ENCODE peak calls at places on chromosomes 1 and 21, in four cellular contexts. One of them, this sample, is unnamed.

GRCh38 chr1:246335126-246335525 is 172.0 kb downstream of the SMYD3 start:
- DNase-seq in RWPE1: no peak
- DNase-seq in neural crest cell: no peak
- DNase-seq in bronchial epithelial cell: no peak
- DNase-seq in this sample: no peak

GRCh38 chr1:222543817-222544216 is 4.1 kb downstream of the HHIPL2 start:
- DNase-seq in RWPE1: no peak
- DNase-seq in neural crest cell: no peak
- DNase-seq in bronchial epithelial cell: no peak
- DNase-seq in this sample: no peak

GRCh38 chr21:46154955-46155513 is 345 bp downstream of the FTCD start:
- DNase-seq in RWPE1: no peak
- DNase-seq in neural crest cell: no peak
- DNase-seq in bronchial epithelial cell: no peak
- DNase-seq in this sample: no peak

GRCh38 chr1:221217029-221217428 is 337.8 kb downstream of the HLX start:
- DNase-seq in RWPE1: no peak
- DNase-seq in neural crest cell: no peak
- DNase-seq in bronchial epithelial cell: peak
- DNase-seq in this sample: no peak

GRCh38 chr1:18890704-18891103 is 11.7 kb downstream of the ALDH4A1 start:
- DNase-seq in RWPE1: no peak
- DNase-seq in neural crest cell: no peak
- DNase-seq in bronchial epithelial cell: no peak
- DNase-seq in this sample: no peak

GRCh38 chr1:101264699-101265098 is 27.9 kb downstream of the S1PR1 start:
- DNase-seq in RWPE1: no peak
- DNase-seq in neural crest cell: no peak
- DNase-seq in bronchial epithelial cell: peak
- DNase-seq in this sample: no peak

GRCh38 chr21:34545079-34545884 is 33.3 kb upstream of the KCNE1 start:
- DNase-seq in RWPE1: no peak
- DNase-seq in neural crest cell: peak
- DNase-seq in bronchial epithelial cell: peak
- DNase-seq in this sample: peak

GRCh38 chr1:4971666-4972065 is 317.3 kb downstream of the AJAP1 start:
- DNase-seq in RWPE1: no peak
- DNase-seq in neural crest cell: no peak
- DNase-seq in bronchial epithelial cell: no peak
- DNase-seq in this sample: no peak

GRCh38 chr21:25639167-25639921 is at the start of gene JAM2:
- DNase-seq in RWPE1: no peak
- DNase-seq in neural crest cell: peak
- DNase-seq in bronchial epithelial cell: no peak
- DNase-seq in this sample: peak

GRCh38 chr1:12540580-12541273 is 77.3 kb downstream of the DHRS3 start:
- DNase-seq in RWPE1: no peak
- DNase-seq in neural crest cell: no peak
- DNase-seq in bronchial epithelial cell: no peak
- DNase-seq in this sample: no peak

GRCh38 chr1:12537906-12538461 is 80.0 kb downstream of the DHRS3 start:
- DNase-seq in RWPE1: no peak
- DNase-seq in neural crest cell: no peak
- DNase-seq in bronchial epithelial cell: no peak
- DNase-seq in this sample: no peak

GRCh38 chr1:12541274-12542137 is 76.5 kb downstream of the DHRS3 start:
- DNase-seq in RWPE1: no peak
- DNase-seq in neural crest cell: no peak
- DNase-seq in bronchial epithelial cell: no peak
- DNase-seq in this sample: no peak

GRCh38 chr1:12539320-12539704 is 78.7 kb downstream of the DHRS3 start:
- DNase-seq in RWPE1: no peak
- DNase-seq in neural crest cell: no peak
- DNase-seq in bronchial epithelial cell: no peak
- DNase-seq in this sample: no peak

DNA sequence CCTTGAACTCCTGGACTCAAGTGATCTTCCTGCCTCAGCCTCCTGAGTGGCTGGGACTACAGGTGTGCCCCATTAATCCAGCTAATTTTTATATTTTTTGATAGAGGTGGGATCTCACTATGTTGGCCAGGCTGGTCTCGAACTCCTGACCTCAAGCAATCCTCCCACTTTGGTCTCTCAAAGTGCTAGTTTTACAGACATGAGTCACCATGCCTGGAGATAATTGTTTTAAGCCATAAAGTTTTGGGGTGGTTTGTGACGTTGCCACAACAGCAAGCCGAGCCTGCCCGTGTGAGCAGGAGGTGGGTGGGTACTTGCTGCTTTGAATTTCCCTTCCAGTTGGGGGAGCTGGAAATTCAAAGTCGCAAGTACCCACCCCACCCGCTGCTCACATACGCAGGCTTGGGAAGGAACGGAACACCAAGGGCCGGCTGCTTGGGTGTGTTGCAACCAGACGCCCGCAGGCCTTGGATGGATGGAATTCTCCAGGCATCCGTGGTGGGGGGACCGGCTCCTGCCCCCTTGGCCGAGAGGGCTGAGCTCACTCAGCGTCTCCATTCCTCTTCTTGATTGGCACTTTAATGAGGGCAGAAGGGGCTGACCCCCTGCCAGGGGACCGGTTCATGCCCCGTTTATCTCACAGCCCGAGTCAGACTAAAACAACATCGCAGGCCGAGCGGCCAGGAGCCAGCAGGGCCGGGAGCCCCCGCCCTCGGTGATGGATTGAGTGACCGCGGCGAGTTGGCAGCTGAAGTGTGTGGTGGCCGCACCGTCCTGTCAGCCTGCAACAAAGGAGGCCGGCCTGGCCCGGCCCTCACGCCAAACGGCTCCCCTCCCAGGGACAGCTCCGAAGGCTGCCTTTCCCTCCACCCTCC is 78.1 kb downstream of the DHRS3 start:
- DNase-seq in RWPE1: peak
- DNase-seq in neural crest cell: peak
- DNase-seq in bronchial epithelial cell: no peak
- DNase-seq in this sample: no peak
- TF ChIP-seq CTCF in RWPE1: no peak
- TF ChIP-seq CTCF in neural crest cell: no peak
- TF ChIP-seq CTCF in bronchial epithelial cell: no peak
- TF ChIP-seq CTCF in this sample: no peak

GRCh38 chr1:3899776-3900149 is 309 bp downstream of the C1orf174 start:
- DNase-seq in RWPE1: peak
- DNase-seq in neural crest cell: no peak
- DNase-seq in bronchial epithelial cell: no peak
- DNase-seq in this sample: peak
- TF ChIP-seq CTCF in RWPE1: no peak
- TF ChIP-seq CTCF in neural crest cell: peak
- TF ChIP-seq CTCF in bronchial epithelial cell: no peak
- TF ChIP-seq CTCF in this sample: no peak

GRCh38 chr1:217048104-217048707 is 325.0 kb upstream of the ESRRG start:
- DNase-seq in RWPE1: no peak
- DNase-seq in neural crest cell: peak
- DNase-seq in bronchial epithelial cell: no peak
- DNase-seq in this sample: peak
- TF ChIP-seq CTCF in RWPE1: no peak
- TF ChIP-seq CTCF in neural crest cell: peak
- TF ChIP-seq CTCF in bronchial epithelial cell: peak
- TF ChIP-seq CTCF in this sample: peak

GRCh38 chr1:156281281-156282142 is 1.1 kb downstream of the SMG5 start:
- DNase-seq in RWPE1: no peak
- DNase-seq in neural crest cell: no peak
- DNase-seq in bronchial epithelial cell: peak
- DNase-seq in this sample: peak
- TF ChIP-seq CTCF in RWPE1: no peak
- TF ChIP-seq CTCF in neural crest cell: no peak
- TF ChIP-seq CTCF in bronchial epithelial cell: no peak
- TF ChIP-seq CTCF in this sample: peak

GRCh38 chr21:16088121-16088520 is 358.3 kb downstream of the USP25 start:
- DNase-seq in RWPE1: no peak
- DNase-seq in neural crest cell: no peak
- DNase-seq in bronchial epithelial cell: no peak
- DNase-seq in this sample: no peak
- TF ChIP-seq CTCF in RWPE1: no peak
- TF ChIP-seq CTCF in neural crest cell: no peak
- TF ChIP-seq CTCF in bronchial epithelial cell: no peak
- TF ChIP-seq CTCF in this sample: no peak

GRCh38 chr21:27759091-27759659 is 792.3 kb upstream of the ADAMTS5 start:
- DNase-seq in RWPE1: no peak
- DNase-seq in neural crest cell: peak
- DNase-seq in bronchial epithelial cell: no peak
- DNase-seq in this sample: no peak
- TF ChIP-seq CTCF in RWPE1: no peak
- TF ChIP-seq CTCF in neural crest cell: peak
- TF ChIP-seq CTCF in bronchial epithelial cell: peak
- TF ChIP-seq CTCF in this sample: no peak

GRCh38 chr1:189678779-189679178 is 798.9 kb downstream of the BRINP3 start:
- DNase-seq in RWPE1: no peak
- DNase-seq in neural crest cell: no peak
- DNase-seq in bronchial epithelial cell: no peak
- DNase-seq in this sample: no peak
- TF ChIP-seq CTCF in RWPE1: no peak
- TF ChIP-seq CTCF in neural crest cell: peak
- TF ChIP-seq CTCF in bronchial epithelial cell: peak
- TF ChIP-seq CTCF in this sample: no peak

GRCh38 chr1:86515597-86515996 is 31.3 kb upstream of the CLCA4 start:
- DNase-seq in RWPE1: peak
- DNase-seq in neural crest cell: no peak
- DNase-seq in bronchial epithelial cell: peak
- DNase-seq in this sample: no peak
- TF ChIP-seq CTCF in RWPE1: no peak
- TF ChIP-seq CTCF in neural crest cell: peak
- TF ChIP-seq CTCF in bronchial epithelial cell: peak
- TF ChIP-seq CTCF in this sample: no peak

DNA sequence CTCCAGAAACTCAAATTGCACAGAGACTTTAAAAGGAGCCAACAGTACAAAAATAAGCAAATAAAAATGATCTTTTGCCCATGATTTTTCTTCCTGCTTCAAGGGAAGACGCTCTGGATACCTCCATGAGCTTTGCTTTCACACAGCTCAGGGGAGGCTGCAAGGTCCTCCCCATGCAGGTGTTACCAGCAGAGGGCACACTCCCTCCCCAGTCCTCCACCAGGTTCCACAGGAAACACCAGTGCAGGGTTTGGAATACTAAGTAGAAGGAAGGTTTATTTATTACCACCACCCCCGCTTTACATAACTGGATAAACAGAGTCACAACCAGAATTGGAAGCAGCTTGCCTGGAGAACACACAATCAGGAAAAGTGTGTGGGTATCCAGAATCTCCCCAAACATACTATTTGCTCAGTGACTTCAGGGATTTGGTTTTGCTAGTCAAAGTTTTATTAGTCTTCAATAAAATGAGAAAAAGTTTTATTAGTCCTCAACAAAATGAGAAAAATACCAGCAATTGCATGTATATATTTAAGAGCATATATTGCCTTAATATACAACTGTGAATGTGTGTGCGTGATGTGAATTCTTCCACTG is 37.3 kb downstream of the HSD3B1 start:
- DNase-seq in RWPE1: no peak
- DNase-seq in neural crest cell: no peak
- DNase-seq in bronchial epithelial cell: peak
- DNase-seq in this sample: no peak
- TF ChIP-seq CTCF in RWPE1: peak
- TF ChIP-seq CTCF in neural crest cell: peak
- TF ChIP-seq CTCF in bronchial epithelial cell: peak
- TF ChIP-seq CTCF in this sample: peak

GRCh38 chr21:14120091-14120734 is 90.5 kb downstream of the LIPI start:
- DNase-seq in RWPE1: peak
- DNase-seq in neural crest cell: peak
- DNase-seq in bronchial epithelial cell: peak
- DNase-seq in this sample: peak
- TF ChIP-seq CTCF in RWPE1: peak
- TF ChIP-seq CTCF in neural crest cell: peak
- TF ChIP-seq CTCF in bronchial epithelial cell: peak
- TF ChIP-seq CTCF in this sample: peak